ENCODE peak calls at places on chromosome 2, in four cellular contexts. One of them, this sample, is unnamed.

GRCh38 chr2:139067072-139067471 is 286.9 kb upstream of the NXPH2 start:
- DNase-seq in H9: no peak
- DNase-seq in neuronal stem cell: no peak
- DNase-seq in IMR-90: no peak
- DNase-seq in this sample: no peak

GRCh38 chr2:199366406-199366805 is 91.3 kb downstream of the SATB2 start:
- DNase-seq in H9: no peak
- DNase-seq in neuronal stem cell: no peak
- DNase-seq in IMR-90: peak; percentile 39
- DNase-seq in this sample: no peak

GRCh38 chr2:31893093-31893492 is 117.7 kb downstream of the MEMO1 start:
- DNase-seq in H9: no peak
- DNase-seq in neuronal stem cell: no peak
- DNase-seq in IMR-90: no peak
- DNase-seq in this sample: no peak

GRCh38 chr2:30351087-30351486 is 96.0 kb upstream of the LCLAT1 start:
- DNase-seq in H9: no peak
- DNase-seq in neuronal stem cell: no peak
- DNase-seq in IMR-90: no peak
- DNase-seq in this sample: no peak

GRCh38 chr2:159356053-159356554 is 69.6 kb upstream of the WDSUB1 start:
- DNase-seq in H9: no peak
- DNase-seq in neuronal stem cell: no peak
- DNase-seq in IMR-90: no peak
- DNase-seq in this sample: no peak

GRCh38 chr2:151560289-151560688 is 150.6 kb downstream of the RIF1 start:
- DNase-seq in H9: no peak
- DNase-seq in neuronal stem cell: no peak
- DNase-seq in IMR-90: peak; percentile 33
- DNase-seq in this sample: peak; percentile 29

GRCh38 chr2:158735822-158736580 is 59.1 kb upstream of the DAPL1 start:
- DNase-seq in H9: no peak
- DNase-seq in neuronal stem cell: no peak
- DNase-seq in IMR-90: no peak
- DNase-seq in this sample: no peak

GRCh38 chr2:18703555-18703954 is 114.2 kb upstream of the NT5C1B start:
- DNase-seq in H9: no peak
- DNase-seq in neuronal stem cell: no peak
- DNase-seq in IMR-90: no peak
- DNase-seq in this sample: no peak

GRCh38 chr2:126467367-126468054 is 188.4 kb upstream of the GYPC start:
- DNase-seq in H9: no peak
- DNase-seq in neuronal stem cell: no peak
- DNase-seq in IMR-90: no peak
- DNase-seq in this sample: no peak

GRCh38 chr2:11458753-11459152 is 7.2 kb downstream of the E2F6 start:
- DNase-seq in H9: no peak
- DNase-seq in neuronal stem cell: no peak
- DNase-seq in IMR-90: no peak
- DNase-seq in this sample: no peak

GRCh38 chr2:121348128-121348740 is 63.2 kb upstream of the TFCP2L1 start:
- DNase-seq in H9: no peak
- DNase-seq in neuronal stem cell: no peak
- DNase-seq in IMR-90: no peak
- DNase-seq in this sample: no peak

GRCh38 chr2:118013221-118013723 is 598 bp downstream of the CCDC93 start:
- DNase-seq in H9: peak; percentile 48
- DNase-seq in neuronal stem cell: peak; percentile 17
- DNase-seq in IMR-90: no peak
- DNase-seq in this sample: peak; percentile 21

GRCh38 chr2:177161741-177162440 is 50.7 kb upstream of the HNRNPA3 start:
- DNase-seq in H9: no peak
- DNase-seq in neuronal stem cell: no peak
- DNase-seq in IMR-90: peak; percentile 41
- DNase-seq in this sample: peak; percentile 51

GRCh38 chr2:126942427-126943203 is 43.9 kb downstream of the TEX51 start:
- DNase-seq in H9: no peak
- DNase-seq in neuronal stem cell: no peak
- DNase-seq in IMR-90: no peak
- DNase-seq in this sample: no peak

GRCh38 chr2:219272351-219272750 is 6.8 kb upstream of the DNAJB2 start:
- DNase-seq in H9: no peak
- DNase-seq in neuronal stem cell: no peak
- DNase-seq in IMR-90: no peak
- DNase-seq in this sample: no peak

GRCh38 chr2:232897971-232898408 is 27.9 kb downstream of the SNORC start:
- DNase-seq in H9: no peak
- DNase-seq in neuronal stem cell: no peak
- DNase-seq in IMR-90: no peak
- DNase-seq in this sample: no peak

GRCh38 chr2:46180189-46180588 is 117.0 kb upstream of the EPAS1 start:
- DNase-seq in H9: no peak
- DNase-seq in neuronal stem cell: no peak
- DNase-seq in IMR-90: no peak
- DNase-seq in this sample: no peak

GRCh38 chr2:173741715-173742114 is 223.5 kb downstream of the SP3 start:
- DNase-seq in H9: no peak
- DNase-seq in neuronal stem cell: no peak
- DNase-seq in IMR-90: no peak
- DNase-seq in this sample: no peak

GRCh38 chr2:128392207-128392606 is 73.5 kb upstream of the HS6ST1 start:
- DNase-seq in H9: no peak
- DNase-seq in neuronal stem cell: no peak
- DNase-seq in IMR-90: no peak
- DNase-seq in this sample: peak; percentile 23

GRCh38 chr2:69376385-69376784 is 10.6 kb downstream of the GFPT1 start:
- DNase-seq in H9: no peak
- DNase-seq in neuronal stem cell: no peak
- DNase-seq in IMR-90: no peak
- DNase-seq in this sample: no peak

GRCh38 chr2:136384541-136385303 is 266.8 kb upstream of the CXCR4 start:
- DNase-seq in H9: peak; percentile 39
- DNase-seq in neuronal stem cell: peak; percentile 14
- DNase-seq in IMR-90: peak; percentile 5
- DNase-seq in this sample: peak; percentile 83

GRCh38 chr2:221517362-221518121 is 54.6 kb downstream of the EPHA4 start:
- DNase-seq in H9: no peak
- DNase-seq in neuronal stem cell: no peak
- DNase-seq in IMR-90: peak; percentile 88
- DNase-seq in this sample: peak; percentile 93

GRCh38 chr2:150020221-150020620 is 432.6 kb upstream of the MMADHC start:
- DNase-seq in H9: no peak
- DNase-seq in neuronal stem cell: no peak
- DNase-seq in IMR-90: no peak
- DNase-seq in this sample: no peak

GRCh38 chr2:236991874-236992273 is 93.8 kb upstream of the COPS8 start:
- DNase-seq in H9: no peak
- DNase-seq in neuronal stem cell: no peak
- DNase-seq in IMR-90: no peak
- DNase-seq in this sample: no peak

GRCh38 chr2:207477896-207478295 is 51.9 kb upstream of the CREB1 start:
- DNase-seq in H9: no peak
- DNase-seq in neuronal stem cell: no peak
- DNase-seq in IMR-90: no peak
- DNase-seq in this sample: peak; percentile 59

GRCh38 chr2:44215827-44216226 is 47.2 kb downstream of the PPM1B start:
- DNase-seq in H9: no peak
- DNase-seq in neuronal stem cell: no peak
- DNase-seq in IMR-90: no peak
- DNase-seq in this sample: no peak

GRCh38 chr2:15311201-15311882 is 249.8 kb downstream of the NBAS start:
- DNase-seq in H9: no peak
- DNase-seq in neuronal stem cell: no peak
- DNase-seq in IMR-90: no peak
- DNase-seq in this sample: no peak

GRCh38 chr2:9263388-9263787 is 56.8 kb downstream of the ASAP2 start:
- DNase-seq in H9: no peak
- DNase-seq in neuronal stem cell: no peak
- DNase-seq in IMR-90: no peak
- DNase-seq in this sample: no peak

GRCh38 chr2:44769349-44770005 is 172.0 kb upstream of the SIX3 start:
- DNase-seq in H9: no peak
- DNase-seq in neuronal stem cell: no peak
- DNase-seq in IMR-90: no peak
- DNase-seq in this sample: no peak

GRCh38 chr2:20074901-20075300 is 23.5 kb upstream of the LAPTM4A start:
- DNase-seq in H9: no peak
- DNase-seq in neuronal stem cell: no peak
- DNase-seq in IMR-90: no peak
- DNase-seq in this sample: no peak

GRCh38 chr2:46648141-46648742 is 168.9 kb downstream of the TMEM247 start:
- DNase-seq in H9: no peak
- DNase-seq in neuronal stem cell: no peak
- DNase-seq in IMR-90: peak; percentile 53
- DNase-seq in this sample: peak; percentile 78

GRCh38 chr2:226837787-226838603 is 2.1 kb downstream of the RHBDD1 start:
- DNase-seq in H9: no peak
- DNase-seq in neuronal stem cell: no peak
- DNase-seq in IMR-90: no peak
- DNase-seq in this sample: no peak

GRCh38 chr2:226836548-226836885 is 663 bp downstream of the RHBDD1 start:
- DNase-seq in H9: no peak
- DNase-seq in neuronal stem cell: no peak
- DNase-seq in IMR-90: no peak
- DNase-seq in this sample: no peak

GRCh38 chr2:226837334-226837733 is 1.5 kb downstream of the RHBDD1 start:
- DNase-seq in H9: no peak
- DNase-seq in neuronal stem cell: no peak
- DNase-seq in IMR-90: no peak
- DNase-seq in this sample: no peak

GRCh38 chr2:226835420-226835795 is 446 bp upstream of the RHBDD1 start:
- DNase-seq in H9: peak; percentile 65
- DNase-seq in neuronal stem cell: no peak
- DNase-seq in IMR-90: peak; percentile 29
- DNase-seq in this sample: no peak

DNA sequence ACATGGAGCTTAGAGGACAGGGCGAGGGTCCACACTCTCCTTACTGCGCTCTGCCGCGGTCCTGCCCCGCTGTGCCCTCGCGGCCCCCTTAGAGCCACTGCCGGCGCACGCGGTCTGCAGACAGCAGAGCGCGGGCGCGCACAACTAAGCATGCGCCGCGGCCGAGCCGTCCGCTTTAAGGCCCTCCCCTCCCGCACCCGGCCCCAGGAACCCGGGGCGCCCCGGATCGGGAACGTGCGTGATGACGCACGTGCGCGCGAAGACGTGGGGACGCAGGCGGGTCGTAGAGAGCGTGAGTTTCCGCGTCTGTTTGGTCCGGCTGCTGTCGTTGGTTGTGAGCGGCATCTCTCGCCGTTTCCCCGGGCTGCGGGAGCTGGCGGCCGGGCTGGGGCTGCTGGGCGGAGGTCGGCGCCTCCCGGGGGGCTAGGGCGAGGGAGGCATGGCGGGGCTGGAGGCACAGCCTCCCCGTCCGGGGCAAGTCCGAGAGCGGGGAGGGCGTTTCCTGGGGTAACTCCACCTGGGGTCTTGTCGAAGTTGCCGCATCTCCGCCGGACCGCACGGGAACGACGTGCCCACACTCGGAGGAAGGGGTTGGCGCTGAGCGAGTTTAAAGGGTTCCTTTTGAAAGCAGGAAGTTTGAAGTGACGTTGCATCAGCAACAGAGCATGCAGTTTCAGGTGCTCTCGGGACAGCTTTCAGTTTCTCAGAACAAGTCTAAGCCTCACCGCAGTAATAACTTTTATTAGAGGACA is at the start of gene RHBDD1:
- DNase-seq in H9: peak; percentile 90
- DNase-seq in neuronal stem cell: peak; percentile 85
- DNase-seq in IMR-90: peak; percentile 95
- DNase-seq in this sample: peak; percentile 88
- H3K14ac ChIP-seq in H9: peak within 1 kb of the TSS; percentile 91
- H3K14ac ChIP-seq in neuronal stem cell: peak within 1 kb of the TSS; percentile 89
- H3K14ac ChIP-seq in IMR-90: peak within 1 kb of the TSS; percentile 78
- H3K14ac ChIP-seq in this sample: peak within 1 kb of the TSS; percentile 84

GRCh38 chr2:241503776-241504392 is 4.5 kb downstream of the STK25 start:
- DNase-seq in H9: no peak
- DNase-seq in neuronal stem cell: no peak
- DNase-seq in IMR-90: no peak
- DNase-seq in this sample: no peak
- H3K14ac ChIP-seq in H9: no peak overlapping the region
- H3K14ac ChIP-seq in neuronal stem cell: no peak overlapping the region
- H3K14ac ChIP-seq in IMR-90: no peak overlapping the region
- H3K14ac ChIP-seq in this sample: no peak overlapping the region

GRCh38 chr2:85593023-85593422 is 2.5 kb upstream of the RNF181 start:
- DNase-seq in H9: no peak
- DNase-seq in neuronal stem cell: no peak
- DNase-seq in IMR-90: no peak
- DNase-seq in this sample: peak; percentile 79

GRCh38 chr2:85596486-85597143 is 1.1 kb downstream of the RNF181 start:
- DNase-seq in H9: no peak
- DNase-seq in neuronal stem cell: no peak
- DNase-seq in IMR-90: no peak
- DNase-seq in this sample: no peak

GRCh38 chr2:85597241-85597640 is 1.7 kb downstream of the RNF181 start:
- DNase-seq in H9: no peak
- DNase-seq in neuronal stem cell: no peak
- DNase-seq in IMR-90: no peak
- DNase-seq in this sample: no peak

GRCh38 chr2:85594715-85595377 is 699 bp upstream of the RNF181 start:
- DNase-seq in H9: no peak
- DNase-seq in neuronal stem cell: no peak
- DNase-seq in IMR-90: no peak
- DNase-seq in this sample: no peak

DNA sequence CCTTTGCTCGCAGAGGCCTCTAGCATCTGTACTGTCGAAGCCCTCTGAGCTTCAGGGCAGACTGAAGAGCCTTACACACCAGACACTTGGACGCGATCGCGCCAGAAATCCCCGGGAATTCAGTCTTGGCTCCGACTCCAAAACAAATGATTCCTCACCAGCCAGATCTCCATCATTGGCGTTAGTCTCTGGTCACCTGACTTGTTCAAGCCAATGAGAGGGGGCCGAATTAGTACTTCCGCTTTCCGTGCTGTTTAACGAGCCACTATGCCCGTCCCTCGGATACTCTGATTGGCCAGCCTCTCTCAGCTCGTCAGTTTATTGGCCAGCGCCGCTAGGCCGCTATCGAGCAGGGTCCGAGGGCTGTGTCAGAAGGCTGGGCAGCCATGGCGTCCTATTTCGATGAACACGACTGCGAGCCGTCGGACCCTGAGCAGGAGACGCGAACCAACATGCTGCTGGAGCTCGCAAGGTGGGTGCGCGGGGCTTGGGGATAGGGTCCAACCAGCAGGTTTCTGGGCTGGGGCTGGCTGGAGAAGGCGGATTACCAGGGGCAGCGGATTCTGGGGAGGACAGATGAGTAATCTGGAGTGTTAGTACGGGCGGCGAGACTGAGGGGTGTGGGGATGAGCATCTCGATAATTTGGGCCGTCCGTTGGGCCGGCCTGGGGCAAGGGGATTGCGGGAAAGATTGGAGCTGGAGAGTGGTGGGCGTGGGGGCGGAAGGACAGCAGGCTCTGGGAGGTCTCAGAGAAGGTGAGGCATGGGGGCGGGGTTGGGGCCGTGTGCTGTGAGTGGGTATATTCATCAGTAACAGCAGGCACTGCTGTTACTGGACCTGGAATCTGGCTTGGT is at the start of gene RNF181:
- DNase-seq in H9: peak; percentile 97
- DNase-seq in neuronal stem cell: peak; percentile 96
- DNase-seq in IMR-90: peak; percentile 99
- DNase-seq in this sample: peak; percentile 98
- H3K14ac ChIP-seq in H9: peak within 1 kb of the TSS; percentile 87
- H3K14ac ChIP-seq in neuronal stem cell: no peak within 1 kb of the TSS
- H3K14ac ChIP-seq in IMR-90: peak within 1 kb of the TSS; percentile 78
- H3K14ac ChIP-seq in this sample: peak within 1 kb of the TSS; percentile 66

GRCh38 chr2:119960821-119961220 is 52.1 kb upstream of the EPB41L5 start:
- DNase-seq in H9: no peak
- DNase-seq in neuronal stem cell: no peak
- DNase-seq in IMR-90: peak; percentile 82
- DNase-seq in this sample: no peak
- H3K14ac ChIP-seq in H9: no peak overlapping the region
- H3K14ac ChIP-seq in neuronal stem cell: no peak overlapping the region
- H3K14ac ChIP-seq in IMR-90: no peak overlapping the region
- H3K14ac ChIP-seq in this sample: no peak overlapping the region